ENCODE peak calls at places on chromosomes 16 and 17, in five cellular contexts. B, E, P, G and F are unnamed samples.

GRCh38 chr16:87948735-87949070 is 2.5 kb upstream of the BANP start:
- DNase-seq in B (no peak), E (no peak), P (no peak), G (no peak), F (no peak)

GRCh38 chr16:28062261-28063046 is 1.1 kb downstream of the GSG1L start:
- DNase-seq in B (no peak), G (peak), P (no peak), E (no peak), F (no peak)

GRCh38 chr16:49661465-49662187 is 194.3 kb downstream of the ZNF423 start:
- DNase-seq in E (no peak), B (no peak), P (no peak), G (peak), F (no peak)

GRCh38 chr17:71516149-71516548 is 604.7 kb upstream of the SOX9 start:
- DNase-seq in G (no peak), P (peak), E (no peak), B (no peak), F (no peak)

GRCh38 chr17:48985436-48986245 is 11.5 kb upstream of the IGF2BP1 start:
- DNase-seq in P (no peak), E (no peak), B (no peak), G (no peak), F (no peak)

GRCh38 chr17:57657211-57657610 is 87.9 kb downstream of the CCDC182 start:
- DNase-seq in P (no peak), G (no peak), B (no peak), E (no peak), F (no peak)

GRCh38 chr16:88649924-88650748 is 717 bp downstream of the CYBA start:
- DNase-seq in P (peak), G (peak), E (peak), B (no peak), F (peak)

GRCh38 chr17:65856865-65857264 is 295.4 kb upstream of the AXIN2 start:
- DNase-seq in B (no peak), G (no peak), P (no peak), E (no peak), F (no peak)

GRCh38 chr16:86222541-86222940 is 287.8 kb upstream of the FOXF1 start:
- DNase-seq in P (no peak), B (peak), E (no peak), G (no peak), F (no peak)

GRCh38 chr16:80164881-80165280 is 375.9 kb upstream of the DYNLRB2 start:
- DNase-seq in G (no peak), P (no peak), E (no peak), B (no peak), F (no peak)

GRCh38 chr17:77456951-77457548 is 316.3 kb downstream of the SEC14L1 start:
- DNase-seq in G (no peak), B (no peak), P (no peak), E (no peak), F (no peak)

GRCh38 chr17:909642-910323 is 69.8 kb downstream of the NXN start:
- DNase-seq in P (no peak), G (no peak), E (peak), B (no peak), F (no peak)

GRCh38 chr17:43860927-43861622 is 14.1 kb downstream of the CD300LG start:
- DNase-seq in E (peak), B (no peak), P (peak), G (peak), F (no peak)

GRCh38 chr17:72393553-72393952 is 272.7 kb downstream of the SOX9 start:
- DNase-seq in B (no peak), G (no peak), E (no peak), P (no peak), F (no peak)

GRCh38 chr17:75641343-75641742 is 8.1 kb downstream of the SMIM5 start:
- DNase-seq in B (no peak), G (no peak), E (no peak), P (no peak), F (no peak)

GRCh38 chr17:73929860-73930430 is 273.5 kb upstream of the RPL38 start:
- DNase-seq in P (no peak), E (no peak), B (no peak), G (no peak), F (no peak)

GRCh38 chr17:77036841-77037381 is 103.9 kb upstream of the SEC14L1 start:
- DNase-seq in G (no peak), B (no peak), E (no peak), P (peak), F (no peak)

GRCh38 chr17:40323731-40324650 is 15.0 kb downstream of the RARA start:
- DNase-seq in G (peak), B (no peak), P (no peak), E (peak), F (peak)

GRCh38 chr16:53757971-53758609 is 54.1 kb downstream of the FTO start:
- DNase-seq in B (no peak), P (no peak), E (no peak), G (no peak), F (no peak)

GRCh38 chr17:73831699-73832098 is 187.5 kb upstream of the SDK2 start:
- DNase-seq in P (no peak), G (no peak), B (no peak), E (no peak), F (no peak)

GRCh38 chr17:39813631-39814030 is 50.5 kb downstream of the IKZF3 start:
- DNase-seq in B (no peak), E (no peak), G (no peak), P (no peak), F (peak)

GRCh38 chr16:85612191-85612800 is 826 bp upstream of the GSE1 start:
- DNase-seq in G (peak), P (peak), E (peak), B (peak), F (peak)

GRCh38 chr17:77734371-77735050 is 224.0 kb upstream of the TNRC6C start:
- DNase-seq in E (peak), B (peak), P (peak), G (peak), F (no peak)

GRCh38 chr16:15613676-15614075 is 29.3 kb downstream of the MARF1 start:
- DNase-seq in E (no peak), P (no peak), B (no peak), G (no peak), F (no peak)